ENCODE peak calls at places on chromosomes 13 and 19, in four cellular contexts. Q is NCI-H1930; W is stimulated activated CD4-positive, alpha-beta T cell treated with anti-CD3 and anti-CD28 coated beads, Interleukin-2, amount 100 ng/mL, for 48 hours; K is hepatic stellate cell. E is an unnamed sample.

GRCh38 chr19:47369923-47370625 is 21.0 kb downstream of the DHX34 start:
- DNase-seq in K (peak), Q (no peak), W (no peak), E (no peak)

GRCh38 chr13:78595819-78596700 is 7.3 kb downstream of the POU4F1 start:
- DNase-seq in Q (peak), K (no peak), W (no peak), E (no peak)

GRCh38 chr19:5738423-5738822 is 18.0 kb downstream of the CATSPERD start:
- DNase-seq in Q (no peak), W (no peak), K (no peak), E (no peak)

GRCh38 chr19:35882074-35882832 is 13.9 kb downstream of the APLP1 start:
- DNase-seq in Q (peak), W (no peak), K (peak), E (peak)

GRCh38 chr13:106052200-106052767 is 483.2 kb downstream of the EFNB2 start:
- DNase-seq in K (no peak), Q (no peak), W (no peak), E (no peak)

GRCh38 chr13:39501711-39502324 is 101.2 kb downstream of the LHFPL6 start:
- DNase-seq in K (no peak), Q (no peak), W (no peak), E (no peak)

GRCh38 chr13:44930907-44931676 is 58.2 kb downstream of the NUFIP1 start:
- DNase-seq in K (no peak), W (no peak), Q (no peak), E (no peak)

GRCh38 chr13:97148894-97149293 is 73.2 kb upstream of the MBNL2 start:
- DNase-seq in Q (no peak), K (no peak), W (no peak), E (no peak)

GRCh38 chr13:97574926-97575325 is 141.0 kb downstream of the RAP2A start:
- DNase-seq in W (no peak), Q (peak), K (peak), E (peak)

GRCh38 chr19:51568456-51568855 is 2.6 kb upstream of the ZNF175 start:
- DNase-seq in Q (no peak), K (no peak), W (no peak), E (no peak)

GRCh38 chr19:31342926-31343325 is 6.3 kb downstream of the TSHZ3 start:
- DNase-seq in W (no peak), K (no peak), Q (no peak), E (no peak)

E was measured in NCI-H526.